ENCODE peak calls at places on chromosomes 13 and 19, in five cellular contexts. T is heart left ventricle, Y is astrocyte of the spinal cord, B is dorsolateral prefrontal cortex, O is AG04449. H is an unnamed sample.

GRCh38 chr19:50008532-50008931 is 16.6 kb downstream of the VRK3 start:
- DNase-seq in T (no peak), Y (no peak), B (no peak), O (no peak), H (no peak)

GRCh38 chr13:80074143-80074752 is 266.7 kb downstream of the SPRY2 start:
- DNase-seq in T (no peak), Y (no peak), B (no peak), O (no peak), H (no peak)

GRCh38 chr19:38856813-38857212 is 7.0 kb upstream of the HNRNPL start:
- DNase-seq in T (no peak), Y (no peak), B (no peak), O (no peak), H (no peak)

GRCh38 chr19:29945433-29945832 is 3.4 kb downstream of the URI1 start:
- DNase-seq in T (no peak), Y (no peak), B (no peak), O (no peak), H (peak; percentile 61)

GRCh38 chr19:12841094-12841493 is 2.8 kb downstream of the MAST1 start:
- DNase-seq in T (no peak), Y (no peak), B (peak; percentile 41), O (no peak), H (peak; percentile 19)

GRCh38 chr13:71864981-71865857 is 1.8 kb downstream of the DACH1 start:
- DNase-seq in T (peak; percentile 73), Y (peak; percentile 38), B (no peak), O (no peak), H (peak; percentile 11)

GRCh38 chr13:21435710-21436151 is 23.4 kb downstream of the ZDHHC20 start:
- DNase-seq in T (peak; percentile 60), Y (peak; percentile 78), B (peak; percentile 42), O (peak; percentile 31), H (peak; percentile 87)

GRCh38 chr19:17281391-17282304 is at the start of gene ANKLE1:
- DNase-seq in T (no peak), Y (no peak), B (peak; percentile 25), O (no peak), H (no peak)

GRCh38 chr13:114143806-114144605 is 11.6 kb upstream of the RASA3 start:
- DNase-seq in T (no peak), Y (no peak), B (no peak), O (no peak), H (no peak)
- TF ChIP-seq CTCF in T (no peak), Y (peak; percentile 11), B (no peak), O (peak; percentile 12), H (no peak)

GRCh38 chr19:40567040-40567749 is 9.5 kb upstream of the SHKBP1 start:
- DNase-seq in T (no peak), Y (no peak), B (no peak), O (no peak), H (no peak)
- H3K4me3 ChIP-seq in T (peak overlapping the region; percentile 32), Y (no peak overlapping the region), B (peak overlapping the region; percentile 17), O (peak overlapping the region; percentile 42), H (peak overlapping the region; percentile 48)

DNA sequence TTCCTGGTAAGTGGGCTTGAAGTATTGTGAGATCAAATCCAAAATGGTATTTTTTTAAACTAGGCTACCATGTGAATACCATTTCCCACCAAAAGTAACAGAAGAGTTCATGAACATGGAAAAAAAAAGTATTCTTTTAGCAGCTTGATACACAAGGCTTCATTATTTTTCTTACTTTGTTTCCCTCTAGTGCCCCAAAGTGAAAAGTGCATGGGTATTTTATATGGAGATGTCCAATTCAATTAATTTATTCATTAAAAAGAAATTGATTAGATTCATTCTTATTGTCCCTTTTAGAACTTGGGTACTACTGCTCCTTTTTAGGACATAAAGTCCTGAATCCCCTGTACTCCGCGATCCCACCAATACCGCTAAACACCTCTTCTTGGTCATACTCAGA is 28.6 kb upstream of the SCEL start:
- DNase-seq in T (no peak), Y (peak; percentile 37), B (no peak), O (no peak), H (no peak)
- TF ChIP-seq CTCF in T (no peak), Y (peak; percentile 45), B (peak; percentile 61), O (no peak), H (no peak)

GRCh38 chr19:55637534-55637933 is 3.3 kb upstream of the ZNF580 start:
- DNase-seq in T (no peak), Y (no peak), B (no peak), O (no peak), H (no peak)

GRCh38 chr19:55636723-55637122 is 4.1 kb upstream of the ZNF580 start:
- DNase-seq in T (no peak), Y (no peak), B (no peak), O (no peak), H (no peak)

GRCh38 chr19:55640043-55640576 is 692 bp upstream of the ZNF580 start:
- DNase-seq in T (peak; percentile 81), Y (peak; percentile 59), B (peak; percentile 64), O (no peak), H (peak; percentile 73)

GRCh38 chr19:55640577-55641375 is at the start of gene ZNF580:
- DNase-seq in T (peak; percentile 86), Y (peak; percentile 88), B (no peak), O (no peak), H (peak; percentile 87)

DNA sequence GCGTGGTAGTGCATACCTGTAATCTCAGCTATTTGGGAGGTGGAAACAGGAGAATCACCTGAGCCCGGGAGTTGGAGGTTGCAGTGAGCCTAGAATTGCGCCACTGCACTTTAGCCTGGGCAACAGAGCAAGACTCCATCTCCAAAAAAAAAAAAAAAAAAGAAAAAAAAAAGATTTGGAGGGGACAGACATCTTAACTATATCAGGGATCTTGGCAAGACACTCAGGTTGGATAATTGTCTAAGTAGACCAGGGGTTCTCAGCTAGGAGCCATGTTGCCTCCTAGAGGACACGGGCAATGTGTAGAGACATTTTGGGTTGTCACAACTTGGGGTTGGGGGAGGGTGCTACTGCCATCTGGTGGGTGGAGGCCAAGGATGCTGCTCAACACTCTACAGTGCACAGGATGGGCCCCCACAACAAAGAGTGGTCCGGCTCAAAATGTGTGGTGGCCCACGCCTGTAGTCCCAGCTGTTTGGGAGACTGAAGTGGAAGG is 1.9 kb upstream of the ZNF580 start:
- DNase-seq in T (peak; percentile 37), Y (no peak), B (no peak), O (no peak), H (peak; percentile 24)
- H3K4me3 ChIP-seq in T (no peak overlapping the region), Y (no peak overlapping the region), B (no peak overlapping the region), O (no peak overlapping the region), H (no peak overlapping the region)

DNA sequence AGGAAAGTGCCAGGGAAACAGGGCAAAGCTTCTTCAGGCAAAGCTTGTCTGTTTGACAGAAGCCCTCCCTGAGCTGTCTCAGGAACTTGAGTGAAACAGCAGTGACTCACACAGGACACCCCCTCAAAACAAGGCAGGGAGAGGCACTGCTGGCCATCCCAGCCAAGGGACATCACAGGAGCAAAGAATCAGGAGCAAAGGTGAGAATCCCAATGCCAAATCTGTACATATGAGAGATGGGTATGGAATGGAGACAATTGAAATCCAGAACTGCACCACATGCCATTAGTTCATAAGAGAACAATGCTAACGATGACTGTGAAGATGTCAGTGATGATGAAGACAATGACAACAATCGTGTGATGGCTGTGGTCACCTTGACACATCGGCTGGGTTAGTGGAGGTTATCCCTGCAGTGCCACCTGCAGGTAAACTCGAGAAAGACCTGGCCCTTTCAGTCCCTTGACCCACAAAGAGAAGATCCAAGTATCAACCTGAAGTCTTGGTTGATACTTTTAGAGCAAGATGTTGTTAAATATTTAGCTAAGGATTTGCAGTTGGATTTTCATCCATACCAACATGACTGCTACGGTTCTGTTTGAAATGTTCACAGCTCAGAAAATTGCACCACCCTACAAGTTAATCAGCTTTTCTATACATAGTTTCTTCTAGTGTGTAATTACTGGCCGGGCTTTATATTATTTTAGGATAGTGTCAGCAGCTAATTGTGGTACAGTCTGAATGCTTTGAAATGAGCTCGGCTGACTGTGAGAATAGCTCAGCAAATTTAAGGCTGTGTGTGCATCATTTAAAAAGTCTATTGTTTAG is 42.0 kb upstream of the IPO5 start:
- DNase-seq in T (no peak), Y (peak; percentile 27), B (peak; percentile 15), O (no peak), H (no peak)
- TF ChIP-seq CTCF in T (no peak), Y (peak; percentile 44), B (no peak), O (peak; percentile 29), H (peak; percentile 50)

H was measured in fibroblast of villous mesenchyme.